ENCODE peak calls at places on chromosomes 13 and 19, in seven cellular contexts. T, I, D, F, X, L and H are unnamed samples.

GRCh38 chr13:66875264-66875663 is 354.9 kb downstream of the PCDH9 start:
- DNase-seq in T (no peak), I (no peak), D (no peak), F (no peak), X (no peak), L (no peak), H (no peak)

GRCh38 chr13:20175406-20175794 is 14.5 kb upstream of the GJA3 start:
- DNase-seq in T (no peak), I (no peak), D (no peak), F (no peak), X (no peak), L (no peak), H (no peak)

GRCh38 chr19:38653028-38653571 is 5.7 kb downstream of the ACTN4 start:
- DNase-seq in T (no peak), I (no peak), D (peak), F (no peak), X (no peak), L (no peak), H (no peak)

GRCh38 chr13:112899618-112900600 is 69.1 kb upstream of the MCF2L start:
- DNase-seq in T (no peak), I (no peak), D (no peak), F (no peak), X (no peak), L (no peak), H (no peak)

GRCh38 chr13:42064259-42064658 is 15.8 kb downstream of the DGKH start:
- DNase-seq in T (no peak), I (no peak), D (peak), F (no peak), X (no peak), L (no peak), H (no peak)

GRCh38 chr19:39403331-39404312 is 3.0 kb upstream of the ZFP36 start:
- DNase-seq in T (peak), I (peak), D (peak), F (peak), X (peak), L (peak), H (peak)

GRCh38 chr13:111202149-111202548 is 87.0 kb downstream of the ARHGEF7 start:
- DNase-seq in T (no peak), I (no peak), D (no peak), F (no peak), X (no peak), L (no peak), H (no peak)

GRCh38 chr19:48630289-48631036 is 6.7 kb downstream of the DBP start:
- DNase-seq in T (no peak), I (peak), D (peak), F (no peak), X (no peak), L (no peak), H (no peak)

GRCh38 chr13:113821847-113822246 is 42.0 kb downstream of the GAS6 start:
- DNase-seq in T (no peak), I (no peak), D (no peak), F (no peak), X (no peak), L (no peak), H (no peak)

GRCh38 chr19:49570997-49571676 is 9.2 kb downstream of the NOSIP start:
- DNase-seq in T (no peak), I (peak), D (no peak), F (no peak), X (peak), L (no peak), H (no peak)

GRCh38 chr13:75318138-75318833 is 163.7 kb downstream of the TBC1D4 start:
- DNase-seq in T (no peak), I (no peak), D (no peak), F (no peak), X (no peak), L (no peak), H (no peak)

GRCh38 chr19:11505504-11506100 is at the start of gene ZNF653:
- DNase-seq in T (peak), I (peak), D (peak), F (peak), X (peak), L (peak), H (peak)

GRCh38 chr13:64709079-64709478 is 2521.1 kb downstream of the PCDH9 start:
- DNase-seq in T (no peak), I (peak), D (no peak), F (no peak), X (no peak), L (no peak), H (no peak)

GRCh38 chr13:43783820-43784219 is 3.0 kb downstream of the ENOX1 start:
- DNase-seq in T (no peak), I (peak), D (peak), F (peak), X (no peak), L (no peak), H (peak)

GRCh38 chr13:73140804-73141203 is 82.0 kb downstream of the KLF5 start:
- DNase-seq in T (no peak), I (no peak), D (no peak), F (no peak), X (no peak), L (no peak), H (no peak)

GRCh38 chr13:71906438-71906837 is 39.4 kb upstream of the DACH1 start:
- DNase-seq in T (no peak), I (no peak), D (no peak), F (no peak), X (no peak), L (no peak), H (no peak)

GRCh38 chr13:60431108-60431700 is 34.2 kb downstream of the TDRD3 start:
- DNase-seq in T (no peak), I (no peak), D (peak), F (peak), X (no peak), L (no peak), H (peak)

GRCh38 chr13:100550433-100550832 is 38.2 kb downstream of the GGACT start:
- DNase-seq in T (no peak), I (no peak), D (peak), F (no peak), X (no peak), L (no peak), H (no peak)

GRCh38 chr13:43653980-43654379 is 132.8 kb downstream of the ENOX1 start:
- DNase-seq in T (no peak), I (no peak), D (no peak), F (no peak), X (no peak), L (no peak), H (no peak)

GRCh38 chr13:40589285-40590109 is 76.9 kb downstream of the FOXO1 start:
- DNase-seq in T (no peak), I (peak), D (peak), F (no peak), X (no peak), L (no peak), H (peak)

GRCh38 chr19:47186337-47187022 is 44.5 kb downstream of the BBC3 start:
- DNase-seq in T (peak), I (no peak), D (no peak), F (no peak), X (peak), L (peak), H (no peak)

GRCh38 chr19:30085394-30085793 is 143.4 kb downstream of the URI1 start:
- DNase-seq in T (no peak), I (peak), D (no peak), F (no peak), X (no peak), L (no peak), H (no peak)

GRCh38 chr13:39037880-39038568 is at the start of the genes NHLRC3 and PROSER1:
- DNase-seq in T (peak), I (peak), D (peak), F (peak), X (peak), L (peak), H (peak)

GRCh38 chr19:48271531-48272151 is 1.8 kb downstream of the ZNF114 start:
- DNase-seq in T (no peak), I (peak), D (peak), F (peak), X (no peak), L (no peak), H (peak)